ENCODE peak calls at places on chromosome 3, in six cellular contexts. U is RWPE2, M is ascending aorta, H is fibroblast of lung, P is A549, L is tibial nerve. V is an unnamed sample. For H3K4me1, the result is how much of the 10 kb centered on the place peaks cover.

GRCh38 chr3:172201136-172201989 is 162.0 kb downstream of the FNDC3B start:
- DNase-seq in U (no peak), M (peak), H (peak), P (no peak), L (peak), V (peak)

GRCh38 chr3:104316118-104316517 is 1050.6 kb upstream of the ALCAM start:
- DNase-seq in U (no peak), M (no peak), H (no peak), P (no peak), L (no peak), V (no peak)

GRCh38 chr3:64859625-64860590 is 172.1 kb upstream of the ADAMTS9 start:
- DNase-seq in U (no peak), M (no peak), H (peak), P (no peak), L (no peak), V (no peak)

GRCh38 chr3:30440147-30440604 is 166.2 kb upstream of the TGFBR2 start:
- DNase-seq in U (no peak), M (no peak), H (no peak), P (peak), L (no peak), V (no peak)

GRCh38 chr3:184630861-184631260 is 69.3 kb downstream of the EPHB3 start:
- DNase-seq in U (no peak), M (no peak), H (no peak), P (no peak), L (no peak), V (no peak)

GRCh38 chr3:100402150-100402706 is 889 bp downstream of the LNP1 start:
- DNase-seq in U (no peak), M (no peak), H (peak), P (no peak), L (no peak), V (no peak)

GRCh38 chr3:109874900-109875735 is 537.8 kb upstream of the DPPA4 start:
- DNase-seq in U (no peak), M (no peak), H (no peak), P (no peak), L (no peak), V (no peak)

GRCh38 chr3:141366285-141367037 is 1.8 kb upstream of the ZBTB38 start:
- DNase-seq in U (peak), M (peak), H (peak), P (peak), L (peak), V (no peak)

GRCh38 chr3:192850501-192850981 is 67.1 kb downstream of the MB21D2 start:
- DNase-seq in U (peak), M (no peak), H (no peak), P (no peak), L (no peak), V (no peak)

GRCh38 chr3:108202834-108203233 is 19.4 kb downstream of the IFT57 start:
- DNase-seq in U (no peak), M (no peak), H (no peak), P (no peak), L (no peak), V (no peak)

GRCh38 chr3:115040673-115041286 is 106.3 kb downstream of the ZBTB20 start:
- DNase-seq in U (no peak), M (peak), H (peak), P (peak), L (peak), V (no peak)

GRCh38 chr3:126850370-126851085 is 132.4 kb upstream of the PLXNA1 start:
- DNase-seq in U (no peak), M (peak), H (peak), P (no peak), L (no peak), V (no peak)

GRCh38 chr3:179149239-179149887 is 1.2 kb downstream of the PIK3CA start:
- DNase-seq in U (no peak), M (no peak), H (peak), P (peak), L (no peak), V (no peak)

GRCh38 chr3:17013050-17013449 is 128.3 kb downstream of the PLCL2 start:
- DNase-seq in U (no peak), M (no peak), H (no peak), P (no peak), L (no peak), V (no peak)

GRCh38 chr3:134852132-134852531 is 57.1 kb downstream of the EPHB1 start:
- DNase-seq in U (no peak), M (peak), H (no peak), P (no peak), L (no peak), V (no peak)
- H3K27ac ChIP-seq in U (no peak), M (no peak), H (no peak), P (no peak), L (no peak), V (no peak)

GRCh38 chr3:125148016-125148812 is 64.3 kb downstream of the SLC12A8 start:
- DNase-seq in U (no peak), M (no peak), H (no peak), P (no peak), L (no peak), V (no peak)

GRCh38 chr3:125150525-125151436 is 61.8 kb downstream of the SLC12A8 start:
- DNase-seq in U (no peak), M (peak), H (peak), P (peak), L (no peak), V (peak)

GRCh38 chr3:125148836-125149235 is 63.7 kb downstream of the SLC12A8 start:
- DNase-seq in U (no peak), M (peak), H (peak), P (no peak), L (no peak), V (no peak)

GRCh38 chr3:125151437-125151806 is 61.1 kb downstream of the SLC12A8 start:
- DNase-seq in U (no peak), M (no peak), H (no peak), P (no peak), L (no peak), V (no peak)

GRCh38 chr3:125149462-125149861 is 63.1 kb downstream of the SLC12A8 start:
- DNase-seq in U (no peak), M (no peak), H (no peak), P (no peak), L (no peak), V (no peak)
- H3K4me1 ChIP-seq in U (under half), M (under half), H (under half), P (under half), L (under half), V (under half)

GRCh38 chr3:49006591-49007067 is 562 bp upstream of the WDR6 start:
- DNase-seq in U (no peak), M (peak), H (peak), P (no peak), L (no peak), V (no peak)

GRCh38 chr3:49007068-49007770 is at the start of gene WDR6:
- DNase-seq in U (peak), M (peak), H (peak), P (peak), L (peak), V (peak)

GRCh38 chr3:49005298-49005680 is 1.9 kb upstream of the WDR6 start:
- DNase-seq in U (no peak), M (no peak), H (no peak), P (no peak), L (no peak), V (no peak)

GRCh38 chr3:49004352-49005297 is 2.6 kb upstream of the WDR6 start:
- DNase-seq in U (no peak), M (no peak), H (no peak), P (no peak), L (no peak), V (no peak)

DNA sequence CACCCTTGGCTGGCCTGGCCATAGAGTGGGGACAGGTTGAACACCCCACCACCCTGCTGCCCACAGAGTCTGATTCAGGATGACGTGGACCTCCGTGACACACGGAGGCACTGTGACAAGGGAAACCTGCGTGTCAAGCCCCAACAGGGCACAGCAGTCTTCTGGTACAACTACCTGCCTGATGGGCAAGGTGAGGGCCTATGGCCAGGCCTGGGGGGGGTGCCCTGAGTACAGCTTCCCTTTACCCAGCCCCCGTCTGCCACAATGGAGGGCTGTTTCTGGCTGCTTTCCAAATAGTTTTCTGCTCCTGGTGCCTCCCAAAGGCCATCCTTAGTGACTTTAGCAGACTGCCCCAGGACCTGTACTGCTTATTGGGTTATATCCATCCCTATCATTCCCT is 1.2 kb upstream of the WDR6 start:
- DNase-seq in U (no peak), M (no peak), H (no peak), P (no peak), L (no peak), V (no peak)
- H3K27ac ChIP-seq in U (peak), M (peak), H (peak), P (peak), L (peak), V (peak)

GRCh38 chr3:187952849-187953248 is 201.1 kb upstream of the LPP start:
- DNase-seq in U (no peak), M (no peak), H (no peak), P (no peak), L (no peak), V (no peak)
- H3K4me1 ChIP-seq in U (under half), M (under half), H (under half), P (under half), L (under half), V (under half)

V was measured in suprapubic skin.